ENCODE peak calls at places on chromosome 17, in five cellular contexts. K is stomach, A is fibroblast of lung, V is IMR-90, O is esophagus squamous epithelium. D is an unnamed sample.

GRCh38 chr17:6064855-6065254 is 5.3 kb upstream of the WSCD1 start:
- DNase-seq in K (no peak), A (no peak), V (no peak), O (no peak), D (no peak)

GRCh38 chr17:65584604-65585521 is 23.4 kb upstream of the AXIN2 start:
- DNase-seq in V (no peak), K (no peak), A (no peak), O (no peak), D (no peak)

GRCh38 chr17:35460354-35460851 is 11.8 kb upstream of the SLFN13 start:
- DNase-seq in V (no peak), O (no peak), A (no peak), K (peak), D (no peak)

GRCh38 chr17:69716571-69716970 is 302.1 kb downstream of the MAP2K6 start:
- DNase-seq in O (no peak), V (no peak), A (peak), K (no peak), D (no peak)

GRCh38 chr17:27533874-27534815 is 77.9 kb downstream of the KSR1 start:
- DNase-seq in K (no peak), O (no peak), V (peak), A (peak), D (no peak)

GRCh38 chr17:50534222-50534978 is 1.9 kb downstream of the EPN3 start:
- DNase-seq in A (peak), K (peak), V (no peak), O (no peak), D (no peak)

GRCh38 chr17:64133546-64134215 is 3.7 kb upstream of the ERN1 start:
- DNase-seq in K (no peak), V (peak), A (peak), O (no peak), D (no peak)

GRCh38 chr17:35028531-35029262 is 34.8 kb downstream of the RFFL start:
- DNase-seq in O (no peak), V (peak), A (peak), K (no peak), D (no peak)

GRCh38 chr17:70521821-70522256 is 352.5 kb downstream of the KCNJ2 start:
- DNase-seq in V (peak), K (peak), A (peak), O (no peak), D (no peak)

GRCh38 chr17:74924250-74924948 is at the start of gene OTOP2:
- DNase-seq in K (no peak), O (no peak), V (no peak), A (no peak), D (no peak)

GRCh38 chr17:45983614-45984310 is 15.3 kb upstream of the STH start:
- DNase-seq in O (no peak), V (no peak), A (no peak), K (no peak), D (no peak)

GRCh38 chr17:7633093-7633492 is 3.2 kb downstream of the SHBG start:
- DNase-seq in O (no peak), A (no peak), V (no peak), K (no peak), D (no peak)

GRCh38 chr17:50542795-50543774 is 3.9 kb upstream of the SPATA20 start:
- DNase-seq in K (peak), V (no peak), O (no peak), A (no peak), D (no peak)

GRCh38 chr17:40063034-40063765 is 435 bp downstream of the THRA start:
- DNase-seq in O (no peak), K (peak), V (no peak), A (no peak), D (no peak)

GRCh38 chr17:4120332-4120731 is 22.5 kb downstream of the ZZEF1 start:
- DNase-seq in O (no peak), V (no peak), A (no peak), K (no peak), D (no peak)

GRCh38 chr17:49224997-49225337 is 5.6 kb downstream of the PHOSPHO1 start:
- DNase-seq in A (no peak), K (no peak), V (no peak), O (no peak), D (no peak)

GRCh38 chr17:46782250-46782953 is 36.1 kb downstream of the WNT3 start:
- DNase-seq in O (no peak), A (no peak), V (no peak), K (peak), D (no peak)

GRCh38 chr17:73639926-73640325 is 4.3 kb downstream of the SDK2 start:
- DNase-seq in K (peak), O (no peak), A (no peak), V (no peak), D (no peak)

GRCh38 chr17:39235555-39236221 is 9.9 kb upstream of the STAC2 start:
- DNase-seq in O (no peak), K (no peak), A (peak), V (peak), D (no peak)

GRCh38 chr17:58666858-58667267 is 25.0 kb downstream of the TEX14 start:
- DNase-seq in V (peak), K (peak), O (peak), A (peak), D (peak)

GRCh38 chr17:43308999-43309398 is 75.2 kb upstream of the RNU2-1 start:
- DNase-seq in V (no peak), O (no peak), K (no peak), A (no peak), D (no peak)

GRCh38 chr17:30964878-30965277 is 6.0 kb upstream of the RNF135 start:
- DNase-seq in O (no peak), K (peak), A (no peak), V (peak), D (no peak)

GRCh38 chr17:63701477-63702222 is 1.7 kb upstream of the LIMD2 start:
- DNase-seq in K (peak), A (no peak), V (no peak), O (no peak), D (no peak)

GRCh38 chr17:13194887-13195286 is 177.1 kb upstream of the ELAC2 start:
- DNase-seq in O (no peak), A (no peak), K (no peak), V (no peak), D (no peak)

GRCh38 chr17:30155389-30155788 is 38.8 kb downstream of the NSRP1 start:
- DNase-seq in K (no peak), O (no peak), A (no peak), V (no peak), D (no peak)

GRCh38 chr17:386145-386876 is 33.7 kb upstream of the RPH3AL start:
- DNase-seq in O (no peak), V (no peak), A (peak), K (peak), D (peak)

GRCh38 chr17:44781553-44782348 is 23.0 kb downstream of the ADAM11 start:
- DNase-seq in V (no peak), A (no peak), O (no peak), K (no peak), D (no peak)

GRCh38 chr17:1160591-1161041 is 19.2 kb downstream of the ABR start:
- DNase-seq in V (no peak), A (peak), O (no peak), K (no peak), D (no peak)

GRCh38 chr17:77145635-77146632 is 5.2 kb downstream of the SEC14L1 start:
- DNase-seq in A (peak), V (peak), K (peak), O (no peak), D (peak)

GRCh38 chr17:27551701-27552466 is 79.1 kb upstream of the LGALS9 start:
- DNase-seq in A (peak), V (peak), O (no peak), K (no peak), D (no peak)

GRCh38 chr17:66909811-66910210 is 54.7 kb upstream of the CACNG4 start:
- DNase-seq in V (no peak), A (no peak), O (no peak), K (no peak), D (no peak)

GRCh38 chr17:66904760-66905637 is 59.5 kb upstream of the CACNG4 start:
- DNase-seq in V (peak), K (peak), O (no peak), A (peak), D (no peak)

GRCh38 chr17:66910651-66911285 is 53.7 kb upstream of the CACNG4 start:
- DNase-seq in K (no peak), A (no peak), O (no peak), V (no peak), D (no peak)

GRCh38 chr17:66903781-66904180 is 60.7 kb upstream of the CACNG4 start:
- DNase-seq in K (no peak), O (no peak), A (no peak), V (no peak), D (no peak)

GRCh38 chr17:66906321-66907278 is 57.9 kb upstream of the CACNG4 start:
- DNase-seq in A (peak), K (peak), V (peak), O (no peak), D (peak)
- TF ChIP-seq CTCF in A (peak), K (peak), V (peak), O (peak), D (peak)

GRCh38 chr17:28703552-28704218 is 8.0 kb downstream of the PROCA1 start:
- DNase-seq in V (no peak), A (no peak), K (no peak), O (no peak), D (no peak)
- H3K27ac ChIP-seq in V (no peak), A (no peak), K (no peak), O (no peak), D (peak)

GRCh38 chr17:72624652-72625051 is 467.8 kb downstream of the SLC39A11 start:
- DNase-seq in K (no peak), V (no peak), A (no peak), O (no peak), D (no peak)
- TF ChIP-seq CTCF in K (no peak), V (no peak), A (no peak), O (no peak), D (no peak)

DNA sequence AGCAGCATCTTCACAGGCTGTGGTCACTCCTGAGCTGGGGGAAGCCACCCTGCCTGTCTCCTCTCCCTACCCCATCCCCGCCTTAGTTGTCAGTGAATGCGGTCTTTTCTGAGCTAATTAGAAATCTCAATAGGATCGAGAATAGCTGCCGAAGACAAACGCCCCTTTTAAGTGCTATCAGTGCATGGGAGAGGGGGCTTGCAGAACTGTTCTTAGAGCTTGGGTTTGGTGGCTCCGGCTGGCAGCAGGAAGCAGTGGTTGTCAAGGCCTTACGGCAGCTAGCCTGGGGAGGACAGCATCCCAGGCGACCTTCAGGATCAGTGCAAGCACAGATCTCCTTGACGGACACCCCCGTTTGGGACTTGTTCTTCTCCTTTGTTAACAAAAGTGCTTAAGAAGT is 195.1 kb downstream of the CCDC182 start:
- DNase-seq in A (no peak), V (no peak), O (no peak), K (no peak), D (no peak)
- H3K27ac ChIP-seq in A (no peak), V (no peak), O (no peak), K (no peak), D (peak)

DNA sequence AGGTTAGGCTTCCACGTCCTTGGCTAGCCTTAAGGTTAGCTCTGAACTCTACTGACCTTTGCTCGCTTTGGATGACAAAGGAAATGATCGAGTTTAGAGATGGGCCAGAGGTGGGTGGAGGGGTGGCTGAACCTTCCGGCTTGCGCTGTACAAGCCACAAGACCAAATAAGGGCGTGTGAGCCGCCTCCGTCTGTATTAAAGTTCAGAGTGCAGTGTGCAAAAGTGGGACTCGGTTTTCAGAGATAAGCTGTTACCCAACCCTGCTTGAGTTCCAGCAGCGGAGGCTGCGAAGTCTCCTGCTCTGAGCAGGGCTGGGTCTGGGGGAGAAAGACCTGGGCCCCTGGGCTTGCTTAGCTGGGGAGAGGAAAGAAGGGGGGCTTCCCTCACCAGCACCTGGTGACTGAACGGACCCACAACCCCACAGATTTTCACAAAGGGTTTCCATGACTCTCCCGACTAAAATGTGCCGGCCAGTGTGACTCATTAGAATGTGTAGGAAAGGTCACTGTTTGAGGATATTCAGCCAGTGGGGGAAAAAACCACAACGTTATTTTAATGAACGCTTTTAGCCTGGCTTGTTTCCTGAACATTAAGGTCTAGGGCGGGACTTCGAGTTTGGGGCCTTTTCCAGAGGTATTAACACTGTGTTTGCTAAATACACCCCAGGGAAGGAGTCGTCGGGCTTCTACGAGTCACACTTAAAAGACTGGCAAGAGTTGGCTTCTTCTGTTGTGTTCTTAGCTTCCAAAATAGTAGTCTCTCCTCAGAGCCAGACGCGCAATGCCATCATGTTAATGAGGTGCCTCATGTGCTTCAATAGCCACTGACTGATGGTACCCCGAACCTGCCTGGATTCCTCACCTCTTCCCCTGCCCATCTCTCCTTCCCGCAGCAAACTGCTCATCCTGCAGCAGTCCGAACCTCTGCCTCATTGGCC is 67.0 kb downstream of the CENPV start:
- DNase-seq in O (peak), A (peak), K (peak), V (peak), D (no peak)
- TF ChIP-seq CTCF in O (no peak), A (no peak), K (no peak), V (no peak), D (no peak)

GRCh38 chr17:80859004-80859941 is 132.4 kb upstream of the CHMP6 start:
- DNase-seq in V (peak), K (peak), O (no peak), A (peak), D (peak)
- H3K27ac ChIP-seq in V (peak), K (no peak), O (no peak), A (peak), D (peak)

D was measured in dorsolateral prefrontal cortex.